ENCODE peak calls at places on chromosomes 12 and 14, in five cellular contexts. T is PC-3, N is left ventricle myocardium inferior, I is tibial artery, S is NT2/D1. U is an unnamed sample. For H3K9me3 and H3K4me1, the result is how much of the 10 kb centered on the place peaks cover.

GRCh38 chr14:104827173-104828055 is 26.5 kb downstream of the ZBTB42 start:
- DNase-seq in S (peak), T (peak), N (no peak), I (peak), U (no peak)

GRCh38 chr14:102545461-102546265 is 36.1 kb upstream of the ANKRD9 start:
- DNase-seq in I (no peak), N (no peak), S (no peak), T (no peak), U (no peak)

GRCh38 chr12:95943231-95943842 is at the start of gene AMDHD1:
- DNase-seq in I (peak), T (peak), N (peak), S (peak), U (no peak)

GRCh38 chr12:122960193-122960569 is 6.1 kb downstream of the ABCB9 start:
- DNase-seq in T (no peak), N (no peak), S (no peak), I (no peak), U (no peak)

GRCh38 chr14:75283162-75283883 is 4.7 kb downstream of the FOS start:
- DNase-seq in T (no peak), S (no peak), I (no peak), N (no peak), U (peak)

GRCh38 chr12:1297639-1298038 is 296.7 kb downstream of the FBXL14 start:
- DNase-seq in S (no peak), N (no peak), T (no peak), I (no peak), U (no peak)

GRCh38 chr12:123384994-123385376 is 1.1 kb downstream of the KMT5A start:
- DNase-seq in T (peak), I (no peak), N (no peak), S (no peak), U (no peak)

GRCh38 chr12:120199595-120200306 is 1.2 kb downstream of the RPLP0 start:
- DNase-seq in S (no peak), I (no peak), N (no peak), T (peak), U (peak)

GRCh38 chr12:124294686-124295315 is at the start of gene RFLNA:
- DNase-seq in I (no peak), S (peak), N (no peak), T (no peak), U (no peak)

GRCh38 chr14:69132513-69133181 is 20.3 kb downstream of the DCAF5 start:
- DNase-seq in S (no peak), N (no peak), T (no peak), I (no peak), U (no peak)

GRCh38 chr12:117441751-117442150 is 80.3 kb upstream of the NOS1 start:
- DNase-seq in N (peak), I (no peak), S (no peak), T (peak), U (no peak)

GRCh38 chr12:79407671-79408622 is 282.8 kb downstream of the PAWR start:
- DNase-seq in S (peak), I (peak), T (peak), N (peak), U (no peak)

GRCh38 chr12:111322336-111323250 is 46.3 kb downstream of the PHETA1 start:
- DNase-seq in N (peak), I (no peak), S (no peak), T (no peak), U (no peak)

GRCh38 chr14:61319706-61320105 is 1.7 kb upstream of the PRKCH start:
- DNase-seq in I (no peak), N (no peak), T (no peak), S (no peak), U (no peak)

GRCh38 chr14:61320806-61321384 is 484 bp upstream of the PRKCH start:
- DNase-seq in N (no peak), T (peak), I (no peak), S (no peak), U (no peak)

GRCh38 chr14:61319086-61319485 is 2.3 kb upstream of the PRKCH start:
- DNase-seq in N (no peak), I (no peak), T (no peak), S (no peak), U (no peak)

GRCh38 chr14:61315288-61315687 is 6.1 kb upstream of the PRKCH start:
- DNase-seq in S (no peak), T (no peak), N (no peak), I (no peak), U (no peak)
- H3K4me3 ChIP-seq in S (no peak), T (no peak), N (no peak), I (no peak), U (no peak)

GRCh38 chr12:133226690-133227089 is 9.0 kb downstream of the ANHX start:
- DNase-seq in N (no peak), T (no peak), I (peak), S (no peak), U (no peak)
- H3K9me3 ChIP-seq in N (half or more), T (under half), I (under half), S (under half), U (under half)

GRCh38 chr14:91496790-91497189 is 13.3 kb downstream of the PPP4R3A start:
- DNase-seq in I (no peak), T (no peak), N (no peak), S (no peak), U (no peak)

GRCh38 chr14:91493169-91493568 is 16.9 kb downstream of the PPP4R3A start:
- DNase-seq in T (no peak), I (no peak), S (no peak), N (no peak), U (no peak)
- H3K4me1 ChIP-seq in T (under half), I (under half), S (under half), N (half or more), U (half or more)

DNA sequence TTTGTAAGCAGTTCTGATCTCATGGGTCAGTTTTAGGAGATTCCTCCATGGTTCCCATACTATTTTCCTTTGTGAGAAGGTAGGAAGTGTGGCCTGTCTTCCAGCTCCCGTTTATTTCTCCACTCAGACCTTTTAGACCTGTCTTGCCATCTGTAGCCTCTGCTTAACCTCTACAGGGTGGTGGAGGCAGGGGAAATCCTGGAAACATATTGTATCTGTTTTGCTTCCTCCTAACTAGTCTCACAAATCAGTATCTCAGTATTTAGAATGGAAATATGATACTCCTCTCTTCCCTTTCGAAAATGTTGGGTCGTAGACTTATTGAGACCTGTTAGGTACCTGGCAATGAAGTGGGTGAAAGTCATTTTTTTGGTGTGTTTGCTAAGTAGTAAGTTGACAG is 399.4 kb upstream of the RGS6 start:
- DNase-seq in T (no peak), N (no peak), S (no peak), I (no peak), U (no peak)
- H3K4me3 ChIP-seq in T (no peak), N (no peak), S (no peak), I (no peak), U (no peak)

GRCh38 chr12:33926095-33926494 is 96.2 kb upstream of the ALG10 start:
- DNase-seq in S (no peak), T (no peak), N (no peak), I (no peak), U (no peak)
- H3K9me3 ChIP-seq in S (under half), T (under half), N (under half), I (under half), U (under half)

GRCh38 chr14:94584591-94585280 is 3.5 kb downstream of the SERPINA5 start:
- DNase-seq in S (no peak), N (no peak), T (no peak), I (no peak), U (no peak)

GRCh38 chr14:94581127-94581999 is at the start of gene SERPINA5:
- DNase-seq in S (no peak), N (peak), T (peak), I (no peak), U (peak)

GRCh38 chr14:94582851-94583250 is 1.6 kb downstream of the SERPINA5 start:
- DNase-seq in S (no peak), I (no peak), T (no peak), N (no peak), U (no peak)

GRCh38 chr14:94582199-94582750 is 1.0 kb downstream of the SERPINA5 start:
- DNase-seq in T (no peak), N (no peak), I (no peak), S (no peak), U (no peak)

GRCh38 chr14:94583557-94583956 is 2.3 kb downstream of the SERPINA5 start:
- DNase-seq in T (no peak), I (no peak), S (no peak), N (no peak), U (no peak)
- H3K4me1 ChIP-seq in T (under half), I (under half), S (under half), N (under half), U (under half)

GRCh38 chr12:6787309-6787708 is 2.0 kb upstream of the CD4 start:
- DNase-seq in S (no peak), T (no peak), N (no peak), I (no peak), U (no peak)

GRCh38 chr12:6788972-6789905 is at the start of gene CD4:
- DNase-seq in N (peak), I (peak), S (no peak), T (no peak), U (peak)

GRCh38 chr12:6792522-6793201 is 3.3 kb downstream of the CD4 start:
- DNase-seq in S (no peak), I (peak), T (no peak), N (peak), U (no peak)

GRCh38 chr12:6791931-6792520 is 2.7 kb downstream of the CD4 start:
- DNase-seq in N (no peak), T (no peak), S (no peak), I (no peak), U (no peak)

GRCh38 chr12:6790496-6791150 is 1.3 kb downstream of the CD4 start:
- DNase-seq in N (no peak), S (no peak), I (no peak), T (no peak), U (no peak)
- H3K4me3 ChIP-seq in N (peak), S (no peak), I (no peak), T (no peak), U (no peak)

GRCh38 chr14:105903971-105904370 is 377.6 kb downstream of the TMEM121 start:
- DNase-seq in I (no peak), N (no peak), T (no peak), S (no peak), U (no peak)
- H3K9me3 ChIP-seq in I (under half), N (under half), T (under half), S (under half), U (under half)

GRCh38 chr12:106080786-106081185 is 58.0 kb downstream of the NUAK1 start:
- DNase-seq in I (no peak), N (no peak), T (no peak), S (no peak), U (no peak)

GRCh38 chr12:106081606-106082005 is 57.1 kb downstream of the NUAK1 start:
- DNase-seq in S (no peak), I (no peak), T (no peak), N (no peak), U (peak)

GRCh38 chr12:106078358-106079025 is 60.3 kb downstream of the NUAK1 start:
- DNase-seq in S (no peak), T (peak), I (peak), N (peak), U (no peak)

GRCh38 chr12:106079148-106079738 is 59.5 kb downstream of the NUAK1 start:
- DNase-seq in T (no peak), I (no peak), S (no peak), N (no peak), U (no peak)

DNA sequence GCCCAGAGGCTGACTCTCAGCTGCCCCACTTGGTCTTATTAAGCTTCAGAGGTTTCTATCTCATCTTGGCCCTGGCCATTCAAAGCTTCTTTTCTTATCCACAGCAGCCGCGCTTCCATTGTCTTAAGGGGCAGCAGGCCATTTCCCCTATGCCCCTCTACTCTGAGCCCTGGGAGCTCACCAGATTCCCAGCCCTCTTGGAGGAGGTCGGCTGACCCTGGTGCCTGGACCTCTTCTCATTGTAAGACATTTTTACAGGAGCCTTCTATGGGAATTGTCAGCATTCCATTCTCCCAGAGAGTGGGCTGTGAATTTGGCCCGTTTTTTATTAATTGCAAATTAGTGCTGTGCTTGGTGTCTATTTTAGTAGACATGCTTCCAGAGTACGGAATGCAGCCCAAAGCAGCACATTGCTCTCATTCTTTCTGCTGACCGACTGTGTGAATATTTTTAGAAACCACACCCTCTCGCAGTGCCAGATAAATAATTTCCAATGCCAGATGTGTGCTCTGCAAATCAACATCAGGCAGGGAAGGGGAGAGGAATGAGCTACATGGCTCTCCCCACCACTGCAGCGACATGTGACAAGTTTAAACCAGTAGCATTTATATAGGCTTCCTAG is 58.5 kb downstream of the NUAK1 start:
- DNase-seq in N (no peak), S (no peak), T (no peak), I (peak), U (no peak)
- H3K4me1 ChIP-seq in N (half or more), S (under half), T (under half), I (under half), U (under half)